ENCODE peak calls at places on chromosomes 12 and 14, in four cellular contexts. P, E, U and R are unnamed samples.

GRCh38 chr14:67331368-67332125 is 28.1 kb downstream of the ATP6V1D start:
- DNase-seq in P (peak; percentile 38), E (no peak), U (peak; percentile 43), R (no peak)

GRCh38 chr12:57765003-57765697 is 1.7 kb downstream of the CYP27B1 start:
- DNase-seq in P (peak; percentile 35), E (no peak), U (peak; percentile 17), R (peak; percentile 78)

GRCh38 chr14:33765251-33765650 is 185.6 kb downstream of the EGLN3 start:
- DNase-seq in P (peak; percentile 34), E (peak; percentile 45), U (no peak), R (peak; percentile 65)

GRCh38 chr12:71737204-71737603 is 17.5 kb upstream of the RAB21 start:
- DNase-seq in P (no peak), E (no peak), U (no peak), R (no peak)

GRCh38 chr12:126258190-126258589 is 1193.0 kb downstream of the AACS start:
- DNase-seq in P (no peak), E (no peak), U (no peak), R (no peak)

GRCh38 chr12:117166107-117166506 is 24.2 kb downstream of the FBXO21 start:
- DNase-seq in P (no peak), E (no peak), U (no peak), R (no peak)

GRCh38 chr12:54016478-54016964 is 7.7 kb downstream of the HOXC8 start:
- DNase-seq in P (peak; percentile 25), E (no peak), U (peak; percentile 11), R (no peak)

GRCh38 chr14:91395466-91395865 is 22.2 kb downstream of the CCDC88C start:
- DNase-seq in P (no peak), E (no peak), U (no peak), R (no peak)

GRCh38 chr14:54935958-54936357 is 33.3 kb upstream of the GCH1 start:
- DNase-seq in P (peak; percentile 84), E (no peak), U (peak; percentile 38), R (no peak)

GRCh38 chr14:37864861-37865718 is 269.7 kb downstream of the TTC6 start:
- DNase-seq in P (no peak), E (no peak), U (peak; percentile 7), R (no peak)

GRCh38 chr14:22570132-22570949 is 18.7 kb downstream of the DAD1 start:
- DNase-seq in P (peak; percentile 96), E (peak; percentile 91), U (peak; percentile 82), R (peak; percentile 90)

GRCh38 chr14:21019377-21019776 is 5.5 kb downstream of the NDRG2 start:
- DNase-seq in P (no peak), E (no peak), U (peak; percentile 7), R (no peak)

GRCh38 chr12:93634416-93634815 is 42.8 kb upstream of the CRADD start:
- DNase-seq in P (no peak), E (no peak), U (peak; percentile 64), R (no peak)

GRCh38 chr14:64706119-64706465 is 1.9 kb downstream of the PLEKHG3 start:
- DNase-seq in P (no peak), E (no peak), U (no peak), R (no peak)

GRCh38 chr12:109571773-109572505 is 1.4 kb downstream of the MMAB start:
- DNase-seq in P (no peak), E (no peak), U (no peak), R (no peak)

GRCh38 chr12:121872546-121873223 is 14.0 kb upstream of the HPD start:
- DNase-seq in P (no peak), E (no peak), U (peak; percentile 99), R (no peak)

GRCh38 chr14:55535521-55536207 is 44.3 kb upstream of the KTN1 start:
- DNase-seq in P (peak; percentile 23), E (no peak), U (peak; percentile 23), R (no peak)

GRCh38 chr12:124509676-124510300 is 57.6 kb downstream of the NCOR2 start:
- DNase-seq in P (no peak), E (no peak), U (peak; percentile 70), R (peak; percentile 57)

GRCh38 chr12:124523071-124523470 is 44.3 kb downstream of the NCOR2 start:
- DNase-seq in P (no peak), E (no peak), U (no peak), R (no peak)

GRCh38 chr12:20044836-20045235 is 323.5 kb upstream of the PDE3A start:
- DNase-seq in P (peak; percentile 12), E (no peak), U (peak; percentile 39), R (no peak)

GRCh38 chr12:82691513-82691912 is 4.8 kb downstream of the TMTC2 start:
- DNase-seq in P (peak; percentile 68), E (no peak), U (no peak), R (no peak)

GRCh38 chr14:35853225-35853624 is 27.1 kb downstream of the BRMS1L start:
- DNase-seq in P (no peak), E (no peak), U (no peak), R (no peak)

GRCh38 chr14:73764881-73765280 is 50.7 kb upstream of the PNMA1 start:
- DNase-seq in P (peak; percentile 29), E (no peak), U (no peak), R (no peak)

GRCh38 chr14:67444395-67444794 is 32.4 kb upstream of the PLEK2 start:
- DNase-seq in P (no peak), E (no peak), U (no peak), R (no peak)

GRCh38 chr14:74251546-74252030 is 12.3 kb downstream of the VSX2 start:
- DNase-seq in P (peak; percentile 80), E (no peak), U (peak; percentile 69), R (peak; percentile 84)

GRCh38 chr12:23352670-23353069 is 596.8 kb downstream of the SOX5 start:
- DNase-seq in P (no peak), E (no peak), U (no peak), R (no peak)

GRCh38 chr12:132506730-132507538 is 17.0 kb downstream of the FBRSL1 start:
- DNase-seq in P (no peak), E (no peak), U (peak; percentile 77), R (peak; percentile 76)

GRCh38 chr12:95169368-95169767 is 47.9 kb downstream of the FGD6 start:
- DNase-seq in P (peak; percentile 36), E (no peak), U (peak; percentile 92), R (no peak)

GRCh38 chr12:23662966-23663365 is 286.5 kb downstream of the SOX5 start:
- DNase-seq in P (no peak), E (no peak), U (no peak), R (no peak)

GRCh38 chr14:68137704-68138619 is 318.4 kb downstream of the RAD51B start:
- DNase-seq in P (peak; percentile 99), E (peak; percentile 82), U (peak; percentile 95), R (peak; percentile 96)

DNA sequence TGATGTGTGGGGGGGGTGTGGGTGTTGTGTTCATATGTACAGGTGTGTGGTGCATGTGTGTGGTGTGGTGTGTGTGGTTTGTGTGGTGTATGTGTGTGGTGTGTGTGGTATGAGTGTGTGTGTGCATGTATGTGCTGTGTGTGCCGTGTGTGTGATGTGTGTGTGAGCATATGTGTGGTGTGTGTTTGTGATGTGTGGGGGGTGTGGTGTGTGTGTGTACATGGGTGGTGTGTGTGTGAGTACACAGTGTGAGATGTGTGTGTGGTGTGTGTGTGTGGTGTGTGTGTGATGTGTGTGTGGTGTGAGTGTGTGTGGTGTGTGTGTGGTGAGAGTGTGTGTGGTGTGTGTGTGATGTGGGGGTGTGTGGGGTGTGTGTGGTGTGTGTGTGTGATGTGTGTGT is 24.5 kb upstream of the CMKLR1 start:
- DNase-seq in P (no peak), E (no peak), U (no peak), R (no peak)
- H3K14ac ChIP-seq in P (no peak overlapping the region), E (peak overlapping the region; percentile 5), U (no peak overlapping the region), R (no peak overlapping the region)

GRCh38 chr14:93281937-93282336 is 50.9 kb downstream of the BTBD7 start:
- DNase-seq in P (peak; percentile 70), E (no peak), U (peak; percentile 54), R (no peak)

GRCh38 chr14:93280743-93281142 is 52.1 kb downstream of the BTBD7 start:
- DNase-seq in P (no peak), E (no peak), U (no peak), R (no peak)

GRCh38 chr14:93286212-93286890 is 46.5 kb downstream of the BTBD7 start:
- DNase-seq in P (peak; percentile 83), E (no peak), U (peak; percentile 14), R (no peak)

DNA sequence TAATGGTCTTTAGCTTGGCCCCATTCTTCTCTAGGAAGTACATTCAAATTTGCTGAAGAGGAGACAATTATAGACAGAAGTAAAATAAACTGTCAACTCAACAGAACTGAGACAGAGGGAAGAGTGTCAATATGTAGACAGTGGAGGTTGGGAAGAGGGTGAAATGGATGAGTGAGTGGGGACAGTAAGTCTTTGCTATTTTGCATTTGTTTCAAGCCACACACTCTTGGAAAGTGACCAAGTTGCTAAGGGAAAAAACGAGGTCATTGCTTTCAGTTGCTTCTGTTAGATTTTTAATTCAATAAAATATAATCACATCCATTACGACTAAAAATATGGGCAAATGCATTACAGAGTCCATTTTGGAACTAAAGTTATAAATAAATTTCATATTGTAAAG is 47.8 kb downstream of the BTBD7 start:
- DNase-seq in P (no peak), E (no peak), U (peak; percentile 31), R (no peak)
- H3K14ac ChIP-seq in P (no peak overlapping the region), E (no peak overlapping the region), U (no peak overlapping the region), R (no peak overlapping the region)

DNA sequence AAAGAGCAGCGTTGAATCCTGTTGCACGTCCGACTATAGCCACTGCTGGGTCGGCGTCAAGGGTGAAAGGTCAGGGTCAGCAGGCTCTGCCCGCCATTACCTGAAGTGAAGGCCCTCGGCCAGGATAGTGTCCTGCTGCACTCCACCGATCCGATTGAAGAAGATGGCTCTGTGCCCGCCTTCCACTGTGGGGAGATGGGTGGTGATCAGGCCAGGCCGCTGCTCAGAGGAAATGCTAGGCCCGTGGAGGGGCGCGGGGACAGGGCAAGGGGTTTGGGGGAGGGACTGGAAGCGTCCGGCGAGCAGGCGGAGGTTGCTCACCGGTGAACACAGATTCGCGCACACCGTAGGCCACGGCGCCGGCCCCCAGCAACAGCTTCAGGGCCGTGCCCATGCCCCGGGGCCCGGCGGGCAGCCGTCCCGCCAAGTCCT is 352 bp downstream of the PHB2 start:
- DNase-seq in P (peak; percentile 27), E (no peak), U (no peak), R (no peak)
- H3K14ac ChIP-seq in P (peak overlapping the region; percentile 88), E (peak overlapping the region; percentile 78), U (peak overlapping the region; percentile 86), R (peak overlapping the region; percentile 87)

GRCh38 chr12:69092137-69092536 is 147.2 kb upstream of the CPSF6 start:
- DNase-seq in P (no peak), E (no peak), U (no peak), R (no peak)

GRCh38 chr12:69084816-69085215 is 151.8 kb upstream of the CPM start:
- DNase-seq in P (peak; percentile 27), E (no peak), U (no peak), R (no peak)

GRCh38 chr12:69085852-69086251 is 152.9 kb upstream of the CPM start:
- DNase-seq in P (peak; percentile 53), E (no peak), U (no peak), R (no peak)

GRCh38 chr12:69091447-69092022 is 147.8 kb upstream of the CPSF6 start:
- DNase-seq in P (no peak), E (no peak), U (no peak), R (no peak)

DNA sequence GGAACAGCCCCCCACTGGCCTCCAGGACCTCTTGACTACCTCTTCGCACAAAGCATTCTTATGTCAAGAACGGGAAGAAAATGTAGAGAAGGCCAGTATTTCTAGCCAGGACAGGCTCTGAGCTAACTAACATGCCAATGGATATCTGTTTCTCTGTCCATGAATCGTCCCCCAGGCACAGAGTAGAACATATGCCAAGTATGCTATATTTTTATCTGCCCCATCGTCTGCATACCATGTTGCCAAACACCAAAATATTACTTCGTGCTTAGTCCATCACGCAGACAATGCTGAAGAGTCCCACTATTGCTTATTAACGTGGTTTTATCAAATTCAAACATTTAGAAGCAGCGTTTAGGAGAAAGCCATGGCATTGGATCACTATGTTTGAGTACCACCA is 151.4 kb upstream of the CPSF6 start:
- DNase-seq in P (peak; percentile 92), E (no peak), U (no peak), R (no peak)
- H3K14ac ChIP-seq in P (no peak overlapping the region), E (no peak overlapping the region), U (no peak overlapping the region), R (no peak overlapping the region)

GRCh38 chr12:3092770-3093169 is 15.6 kb downstream of the TSPAN9 start:
- DNase-seq in P (no peak), E (no peak), U (no peak), R (peak; percentile 29)
- H3K14ac ChIP-seq in P (no peak overlapping the region), E (no peak overlapping the region), U (no peak overlapping the region), R (no peak overlapping the region)